ENCODE peak calls at places on chromosome 1, in seven cellular contexts. W is right lobe of liver, A is GM23248, G is HCT116, X is ovary, I is pancreas, R is PC-3. K is an unnamed sample.

GRCh38 chr1:64895500-64895899 is 70.8 kb downstream of the JAK1 start:
- DNase-seq in W (no peak), A (no peak), G (no peak), X (no peak), I (no peak), R (no peak), K (no peak)

GRCh38 chr1:66251521-66251920 is 282.4 kb upstream of the SGIP1 start:
- DNase-seq in W (no peak), A (no peak), G (no peak), X (no peak), I (no peak), R (no peak), K (no peak)

GRCh38 chr1:161835963-161836362 is 69.8 kb downstream of the ATF6 start:
- DNase-seq in W (no peak), A (peak; percentile 67), G (no peak), X (no peak), I (no peak), R (no peak), K (no peak)

GRCh38 chr1:32733573-32734321 is 31.2 kb upstream of the SYNC start:
- DNase-seq in W (peak; percentile 70), A (no peak), G (no peak), X (no peak), I (no peak), R (no peak), K (peak; percentile 53)

GRCh38 chr1:4394366-4394765 is 260.0 kb upstream of the AJAP1 start:
- DNase-seq in W (no peak), A (no peak), G (no peak), X (no peak), I (no peak), R (no peak), K (no peak)

GRCh38 chr1:64864018-64864945 is 102.1 kb downstream of the JAK1 start:
- DNase-seq in W (peak; percentile 88), A (no peak), G (peak; percentile 33), X (no peak), I (no peak), R (peak; percentile 84), K (no peak)

GRCh38 chr1:181077576-181078242 is 10.8 kb upstream of the IER5 start:
- DNase-seq in W (no peak), A (no peak), G (no peak), X (no peak), I (no peak), R (peak; percentile 77), K (no peak)

GRCh38 chr1:6239950-6240768 is 3.8 kb upstream of the HES3 start:
- DNase-seq in W (no peak), A (peak; percentile 89), G (no peak), X (no peak), I (no peak), R (no peak), K (no peak)

GRCh38 chr1:219544163-219544846 is 68.6 kb downstream of the ZC3H11B start:
- DNase-seq in W (no peak), A (peak; percentile 9), G (no peak), X (no peak), I (no peak), R (peak; percentile 45), K (no peak)

GRCh38 chr1:111776397-111776796 is 20.7 kb downstream of the DDX20 start:
- DNase-seq in W (no peak), A (no peak), G (no peak), X (no peak), I (no peak), R (no peak), K (no peak)

GRCh38 chr1:186595969-186596368 is 84.3 kb downstream of the PTGS2 start:
- DNase-seq in W (no peak), A (peak; percentile 1), G (no peak), X (no peak), I (no peak), R (no peak), K (no peak)

GRCh38 chr1:236685917-236686814 is at the start of gene ACTN2:
- DNase-seq in W (peak; percentile 57), A (peak; percentile 46), G (no peak), X (peak; percentile 62), I (peak; percentile 72), R (no peak), K (no peak)

GRCh38 chr1:237050185-237050584 is 8.2 kb downstream of the RYR2 start:
- DNase-seq in W (no peak), A (no peak), G (no peak), X (no peak), I (no peak), R (no peak), K (no peak)

GRCh38 chr1:114040273-114041043 is 61.2 kb downstream of the OLFML3 start:
- DNase-seq in W (no peak), A (peak; percentile 75), G (no peak), X (no peak), I (no peak), R (no peak), K (no peak)

GRCh38 chr1:66351913-66352312 is 182.0 kb upstream of the SGIP1 start:
- DNase-seq in W (no peak), A (peak; percentile 37), G (no peak), X (no peak), I (no peak), R (no peak), K (no peak)

GRCh38 chr1:203638914-203639313 is 12.3 kb downstream of the ATP2B4 start:
- DNase-seq in W (no peak), A (peak; percentile 54), G (no peak), X (no peak), I (no peak), R (peak; percentile 64), K (no peak)

GRCh38 chr1:72366473-72366872 is 84.1 kb upstream of the NEGR1 start:
- DNase-seq in W (peak; percentile 62), A (peak; percentile 66), G (no peak), X (no peak), I (peak; percentile 21), R (peak; percentile 89), K (peak; percentile 24)

GRCh38 chr1:240701412-240701811 is 89.5 kb upstream of the GREM2 start:
- DNase-seq in W (no peak), A (peak; percentile 85), G (no peak), X (no peak), I (no peak), R (peak; percentile 77), K (peak; percentile 53)

GRCh38 chr1:207920481-207921050 is 9.6 kb upstream of the CD34 start:
- DNase-seq in W (no peak), A (no peak), G (no peak), X (no peak), I (no peak), R (no peak), K (no peak)

GRCh38 chr1:152110860-152111514 is 4.3 kb downstream of the TCHH start:
- DNase-seq in W (peak; percentile 57), A (peak; percentile 69), G (no peak), X (no peak), I (no peak), R (peak; percentile 50), K (peak; percentile 20)

GRCh38 chr1:184034761-184035379 is 2.7 kb downstream of the COLGALT2 start:
- DNase-seq in W (no peak), A (no peak), G (no peak), X (no peak), I (no peak), R (no peak), K (no peak)

GRCh38 chr1:56389813-56390539 is 189.4 kb downstream of the PLPP3 start:
- DNase-seq in W (no peak), A (no peak), G (no peak), X (no peak), I (no peak), R (peak; percentile 96), K (no peak)

GRCh38 chr1:62466982-62467532 is 30.2 kb downstream of the USP1 start:
- DNase-seq in W (no peak), A (no peak), G (no peak), X (no peak), I (no peak), R (no peak), K (no peak)

GRCh38 chr1:109877320-109877771 is 33.3 kb upstream of the CSF1 start:
- DNase-seq in W (no peak), A (peak; percentile 97), G (no peak), X (peak; percentile 77), I (peak; percentile 46), R (no peak), K (peak; percentile 84)

GRCh38 chr1:54768093-54768492 is 3.8 kb upstream of the PARS2 start:
- DNase-seq in W (no peak), A (peak; percentile 18), G (no peak), X (no peak), I (no peak), R (peak; percentile 31), K (peak; percentile 3)

GRCh38 chr1:115809847-115810246 is 31.1 kb downstream of the NHLH2 start:
- DNase-seq in W (no peak), A (no peak), G (no peak), X (no peak), I (no peak), R (no peak), K (no peak)
- H3K27ac ChIP-seq in W (no peak overlapping the region), A (no peak overlapping the region), G (no peak overlapping the region), X (no peak overlapping the region), I (no peak overlapping the region), R (no peak overlapping the region), K (no peak overlapping the region)

DNA sequence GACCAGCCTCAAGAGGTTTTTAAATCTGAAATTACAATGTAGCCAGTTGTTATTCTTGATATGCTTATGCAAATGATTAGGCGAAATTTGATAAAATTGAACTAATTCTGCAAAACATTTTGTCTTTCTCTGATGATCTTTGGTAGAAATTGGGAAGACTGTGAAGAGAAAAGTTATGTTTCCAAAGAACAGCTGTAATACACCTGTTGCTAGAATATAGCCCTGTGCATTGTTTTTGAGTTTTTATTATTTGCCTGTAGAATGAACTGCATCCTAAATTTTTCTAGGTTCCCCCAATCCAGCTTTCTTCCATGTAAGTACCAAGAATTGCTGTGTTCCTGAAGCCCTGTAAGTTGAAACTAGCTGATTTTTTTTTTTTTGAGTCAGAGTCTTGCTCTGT is 81.5 kb upstream of the RHOU start:
- DNase-seq in W (no peak), A (no peak), G (no peak), X (no peak), I (no peak), R (no peak), K (no peak)
- H3K27me3 ChIP-seq in W (peaks cover 18% of the 10 kb centered on the region), A (no peaks in the 10 kb centered on the region), G (no peaks in the 10 kb centered on the region), X (no peaks in the 10 kb centered on the region), I (no peaks in the 10 kb centered on the region), R (no peaks in the 10 kb centered on the region), K (peaks cover 18% of the 10 kb centered on the region)

DNA sequence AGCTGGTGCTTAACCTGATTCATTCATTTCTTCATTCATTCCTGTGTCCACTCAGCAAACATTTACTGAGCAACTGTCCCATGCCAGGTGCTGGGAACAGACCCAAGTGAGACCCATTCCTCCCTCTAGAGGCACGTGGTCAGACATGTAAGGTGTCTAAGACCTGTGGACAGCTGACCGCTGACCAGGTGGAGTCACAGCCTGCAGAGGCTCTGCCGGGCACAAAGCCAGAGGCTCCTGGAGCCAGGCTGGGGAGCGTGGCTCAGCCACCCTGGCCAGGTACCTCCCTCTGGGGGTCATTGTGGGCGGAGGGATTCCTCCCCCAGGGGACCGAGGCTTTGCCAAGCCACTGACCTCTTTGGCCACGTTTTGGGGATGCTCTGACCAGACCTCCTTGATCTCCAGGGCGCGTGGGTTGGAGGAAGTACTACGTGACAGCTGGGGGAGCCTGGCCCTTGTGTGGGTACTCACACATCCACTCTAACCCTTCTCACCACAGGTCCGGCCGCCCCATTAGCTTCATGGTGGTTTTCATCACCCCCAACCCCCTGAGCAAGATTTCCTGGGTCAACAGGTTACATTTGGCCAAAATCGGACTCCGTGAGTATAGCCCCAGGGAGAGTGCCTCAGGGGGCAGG is 100.3 kb downstream of the ARHGEF10L start:
- DNase-seq in W (peak; percentile 75), A (no peak), G (no peak), X (no peak), I (no peak), R (no peak), K (no peak)
- H3K27ac ChIP-seq in W (no peak overlapping the region), A (no peak overlapping the region), G (no peak overlapping the region), X (no peak overlapping the region), I (no peak overlapping the region), R (no peak overlapping the region), K (no peak overlapping the region)

GRCh38 chr1:157157481-157158190 is 19.4 kb upstream of the ETV3 start:
- DNase-seq in W (no peak), A (peak; percentile 73), G (no peak), X (no peak), I (no peak), R (no peak), K (no peak)
- H3K27me3 ChIP-seq in W (no peaks in the 10 kb centered on the region), A (no peaks in the 10 kb centered on the region), G (no peaks in the 10 kb centered on the region), X (no peaks in the 10 kb centered on the region), I (no peaks in the 10 kb centered on the region), R (peaks cover 50% of the 10 kb centered on the region), K (no peaks in the 10 kb centered on the region)